ENCODE peak calls at places on chromosomes 5 and 9, in seven cellular contexts. S, D, F, G, T, M and L are unnamed samples.

GRCh38 chr5:134458676-134459403 is 47.2 kb upstream of the CDKN2AIPNL start:
- DNase-seq in S (no peak), D (no peak), F (no peak), G (no peak), T (no peak), M (peak; percentile 10), L (no peak)

GRCh38 chr9:131624636-131625241 is 79.4 kb downstream of the PRRT1B start:
- DNase-seq in S (no peak), D (no peak), F (no peak), G (no peak), T (no peak), M (no peak), L (no peak)

GRCh38 chr9:93475856-93476255 is 22.5 kb upstream of the FAM120AOS start:
- DNase-seq in S (no peak), D (no peak), F (no peak), G (no peak), T (no peak), M (no peak), L (no peak)

GRCh38 chr5:159975462-159976019 is 33.4 kb upstream of the TTC1 start:
- DNase-seq in S (no peak), D (peak; percentile 6), F (peak; percentile 12), G (no peak), T (peak; percentile 41), M (peak; percentile 17), L (no peak)

GRCh38 chr5:179194201-179194910 is 134.2 kb downstream of the ZNF354C start:
- DNase-seq in S (no peak), D (no peak), F (no peak), G (no peak), T (no peak), M (no peak), L (no peak)

GRCh38 chr5:173188280-173188679 is 43.9 kb downstream of the BNIP1 start:
- DNase-seq in S (no peak), D (no peak), F (no peak), G (no peak), T (no peak), M (no peak), L (no peak)

GRCh38 chr5:154782812-154783592 is 27.8 kb downstream of the LARP1 start:
- DNase-seq in S (no peak), D (no peak), F (no peak), G (no peak), T (no peak), M (no peak), L (no peak)

GRCh38 chr9:134271338-134272301 is 54.6 kb upstream of the RXRA start:
- DNase-seq in S (no peak), D (no peak), F (no peak), G (no peak), T (no peak), M (no peak), L (no peak)

GRCh38 chr5:134247411-134247810 is 21.5 kb upstream of the PPP2CA start:
- DNase-seq in S (no peak), D (peak; percentile 69), F (no peak), G (no peak), T (peak; percentile 54), M (no peak), L (no peak)

GRCh38 chr9:135983745-135984710 is 22.9 kb upstream of the UBAC1 start:
- DNase-seq in S (no peak), D (no peak), F (no peak), G (no peak), T (no peak), M (no peak), L (no peak)

GRCh38 chr9:108994695-108995094 is 18.6 kb downstream of the CTNNAL1 start:
- DNase-seq in S (no peak), D (no peak), F (no peak), G (no peak), T (no peak), M (peak; percentile 17), L (no peak)

GRCh38 chr5:57802131-57802530 is 319.5 kb upstream of the ACTBL2 start:
- DNase-seq in S (no peak), D (no peak), F (no peak), G (no peak), T (no peak), M (no peak), L (peak; percentile 14)

GRCh38 chr5:116495786-116496185 is 78.8 kb downstream of the SEMA6A start:
- DNase-seq in S (no peak), D (no peak), F (no peak), G (no peak), T (no peak), M (no peak), L (no peak)

GRCh38 chr9:136201609-136202448 is 3.1 kb downstream of the LHX3 start:
- DNase-seq in S (no peak), D (no peak), F (peak; percentile 78), G (no peak), T (no peak), M (peak; percentile 70), L (no peak)

GRCh38 chr5:36647046-36647445 is 40.6 kb downstream of the SLC1A3 start:
- DNase-seq in S (no peak), D (no peak), F (no peak), G (no peak), T (no peak), M (no peak), L (no peak)

GRCh38 chr5:10635257-10635860 is 71.5 kb downstream of the ANKRD33B start:
- DNase-seq in S (peak; percentile 94), D (no peak), F (no peak), G (no peak), T (peak; percentile 10), M (no peak), L (no peak)

GRCh38 chr5:73303139-73304079 is 130.4 kb downstream of the TMEM174 start:
- DNase-seq in S (no peak), D (no peak), F (peak; percentile 86), G (no peak), T (no peak), M (no peak), L (no peak)

GRCh38 chr5:73300520-73301207 is 127.7 kb downstream of the TMEM174 start:
- DNase-seq in S (no peak), D (no peak), F (peak; percentile 60), G (no peak), T (no peak), M (no peak), L (no peak)

GRCh38 chr5:73299665-73300435 is 126.9 kb downstream of the TMEM174 start:
- DNase-seq in S (no peak), D (no peak), F (peak; percentile 58), G (no peak), T (no peak), M (no peak), L (no peak)

GRCh38 chr5:73302797-73303138 is 129.8 kb downstream of the TMEM174 start:
- DNase-seq in S (no peak), D (no peak), F (no peak), G (no peak), T (no peak), M (no peak), L (no peak)

DNA sequence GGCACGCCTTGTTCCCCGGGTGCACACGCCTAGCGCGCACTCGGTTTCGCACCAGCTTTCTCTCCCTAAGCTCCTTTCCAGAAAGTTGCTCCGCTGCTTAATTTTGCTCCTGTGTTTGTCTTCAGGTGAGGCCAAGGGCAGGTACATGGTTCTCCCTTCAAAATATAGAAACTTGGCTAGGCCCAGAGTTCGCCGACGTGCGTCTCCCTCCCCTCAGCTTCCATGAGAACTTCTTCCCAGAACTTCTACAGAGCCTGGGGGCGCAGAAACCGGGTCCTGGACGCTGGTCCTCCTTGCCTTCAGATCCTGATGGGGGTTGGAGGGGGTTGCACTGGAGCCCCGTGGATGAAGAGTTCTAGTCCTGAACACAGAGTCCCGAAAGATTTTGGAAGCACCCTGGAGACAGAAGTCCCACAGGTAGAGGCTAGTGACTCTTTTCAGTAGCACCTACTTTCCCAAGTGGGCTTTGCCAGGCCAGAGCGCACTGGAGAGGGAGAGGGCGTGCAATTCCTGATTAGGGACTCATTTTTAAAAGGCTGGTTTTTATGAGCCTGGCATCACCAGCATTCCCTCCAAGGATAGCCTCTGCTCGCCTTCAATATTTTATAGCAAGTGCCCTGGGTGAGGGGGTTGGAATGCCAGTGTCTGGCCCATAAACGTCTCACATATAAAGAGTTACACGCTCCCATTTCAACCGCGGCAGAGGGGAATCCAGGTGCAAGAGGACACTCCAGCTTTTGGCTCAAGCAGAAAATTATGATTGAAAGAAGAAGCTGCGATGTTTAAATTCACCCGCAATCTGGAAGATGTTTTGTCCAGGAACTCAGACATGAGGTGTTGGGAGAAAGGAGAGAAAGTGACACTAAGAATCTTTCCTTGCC is 128.5 kb downstream of the TMEM174 start:
- DNase-seq in S (no peak), D (no peak), F (peak; percentile 38), G (no peak), T (no peak), M (no peak), L (no peak)
- TF ChIP-seq EZH2 in S (peak; percentile 68), D (no peak), F (peak; percentile 98), G (peak; percentile 96), T (no peak), M (no peak), L (no peak)

DNA sequence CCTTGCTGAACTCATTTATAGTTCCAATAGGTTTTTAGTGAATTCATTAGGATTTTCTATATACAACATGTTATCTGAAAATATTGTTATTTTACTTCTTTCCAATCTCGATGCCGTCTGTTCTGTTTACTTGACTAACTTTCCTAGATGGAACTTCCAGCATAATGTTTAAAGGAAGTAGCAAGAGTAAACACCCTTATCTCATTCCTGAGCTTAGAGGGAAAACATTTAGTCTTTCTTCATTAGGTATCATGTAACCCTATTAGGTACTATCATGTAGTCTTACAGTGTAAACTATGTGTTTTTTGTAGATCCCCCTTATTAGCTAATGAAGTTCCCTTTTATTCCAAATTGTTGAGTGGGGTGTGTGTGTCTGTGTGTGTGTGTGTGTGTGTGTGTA is 22.5 kb upstream of the OR2K2 start:
- DNase-seq in S (no peak), D (peak; percentile 43), F (no peak), G (no peak), T (no peak), M (no peak), L (no peak)
- TF ChIP-seq POLR2AphosphoS5 in S (no peak), D (no peak), F (no peak), G (no peak), T (no peak), M (no peak), L (no peak)

GRCh38 chr5:72107874-72108199 is 562 bp downstream of the MAP1B start:
- DNase-seq in S (no peak), D (no peak), F (peak; percentile 63), G (no peak), T (no peak), M (peak; percentile 70), L (no peak)

GRCh38 chr5:72110401-72111013 is 3.2 kb downstream of the MAP1B start:
- DNase-seq in S (no peak), D (no peak), F (peak; percentile 11), G (no peak), T (no peak), M (no peak), L (no peak)

GRCh38 chr5:72109051-72109411 is 1.8 kb downstream of the MAP1B start:
- DNase-seq in S (no peak), D (no peak), F (no peak), G (no peak), T (no peak), M (no peak), L (no peak)

GRCh38 chr5:72108200-72109050 is 1.1 kb downstream of the MAP1B start:
- DNase-seq in S (no peak), D (peak; percentile 34), F (peak; percentile 94), G (no peak), T (no peak), M (peak; percentile 88), L (no peak)

GRCh38 chr5:72109625-72110024 is 2.4 kb downstream of the MAP1B start:
- DNase-seq in S (no peak), D (no peak), F (peak; percentile 33), G (no peak), T (no peak), M (no peak), L (no peak)
- TF ChIP-seq EZH2 in S (no peak), D (no peak), F (no peak), G (no peak), T (no peak), M (no peak), L (no peak)

GRCh38 chr5:139597134-139597533 is 36.0 kb downstream of the UBE2D2 start:
- DNase-seq in S (no peak), D (no peak), F (no peak), G (no peak), T (no peak), M (no peak), L (no peak)
- TF ChIP-seq POLR2AphosphoS5 in S (no peak), D (no peak), F (no peak), G (no peak), T (no peak), M (no peak), L (no peak)